ENCODE peak calls at places on chromosomes 11 and 22, in nine cellular contexts. Y, I, G, D, T, A, C, R and K are unnamed samples.

GRCh38 chr11:58024601-58025091 is 965 bp downstream of the OR9Q1 start:
- DNase-seq in Y (no peak), I (peak; percentile 32), G (peak; percentile 68), D (no peak), T (peak; percentile 42), A (no peak), C (peak; percentile 60), R (no peak), K (no peak)

GRCh38 chr11:129319201-129319600 is 56.4 kb upstream of the BARX2 start:
- DNase-seq in Y (no peak), I (no peak), G (no peak), D (no peak), T (no peak), A (no peak), C (no peak), R (no peak), K (no peak)

GRCh38 chr22:33099593-33099992 is 41.4 kb upstream of the SYN3 start:
- DNase-seq in Y (no peak), I (no peak), G (no peak), D (no peak), T (no peak), A (no peak), C (no peak), R (no peak), K (no peak)

GRCh38 chr11:13336246-13336873 is 58.8 kb downstream of the BMAL1 start:
- DNase-seq in Y (no peak), I (no peak), G (no peak), D (no peak), T (peak; percentile 34), A (no peak), C (peak; percentile 47), R (no peak), K (no peak)

GRCh38 chr22:36329217-36330078 is 58.3 kb downstream of the MYH9 start:
- DNase-seq in Y (no peak), I (no peak), G (peak; percentile 81), D (no peak), T (no peak), A (peak; percentile 89), C (peak; percentile 97), R (peak; percentile 47), K (peak; percentile 78)

GRCh38 chr22:19240813-19241592 is 50.5 kb downstream of the CLTCL1 start:
- DNase-seq in Y (no peak), I (no peak), G (no peak), D (no peak), T (no peak), A (no peak), C (no peak), R (no peak), K (no peak)

GRCh38 chr22:40203568-40203967 is 25.8 kb downstream of the TNRC6B start:
- DNase-seq in Y (no peak), I (no peak), G (no peak), D (no peak), T (no peak), A (no peak), C (peak; percentile 38), R (no peak), K (no peak)

GRCh38 chr11:93370260-93370659 is 39.7 kb downstream of the DEUP1 start:
- DNase-seq in Y (no peak), I (no peak), G (no peak), D (no peak), T (no peak), A (no peak), C (no peak), R (no peak), K (no peak)

GRCh38 chr11:2599561-2600189 is 100.1 kb downstream of the KCNQ1OT1 start:
- DNase-seq in Y (no peak), I (no peak), G (peak; percentile 28), D (no peak), T (no peak), A (no peak), C (no peak), R (no peak), K (no peak)

GRCh38 chr22:46673205-46673604 is 53.0 kb downstream of the GRAMD4 start:
- DNase-seq in Y (no peak), I (no peak), G (no peak), D (no peak), T (no peak), A (no peak), C (no peak), R (no peak), K (no peak)

GRCh38 chr22:33844273-33844672 is 76.0 kb downstream of the LARGE1 start:
- DNase-seq in Y (no peak), I (no peak), G (no peak), D (no peak), T (no peak), A (peak; percentile 9), C (no peak), R (no peak), K (no peak)

GRCh38 chr11:2559527-2560311 is 114.9 kb downstream of the KCNQ1 start:
- DNase-seq in Y (no peak), I (no peak), G (peak; percentile 21), D (peak; percentile 40), T (no peak), A (no peak), C (no peak), R (no peak), K (peak; percentile 75)

GRCh38 chr11:107916671-107917241 is 11.5 kb upstream of the RAB39A start:
- DNase-seq in Y (no peak), I (no peak), G (peak; percentile 8), D (no peak), T (no peak), A (peak; percentile 19), C (no peak), R (no peak), K (no peak)

GRCh38 chr11:92453055-92453454 is 228.4 kb downstream of the FAT3 start:
- DNase-seq in Y (no peak), I (no peak), G (no peak), D (no peak), T (no peak), A (no peak), C (peak; percentile 78), R (no peak), K (no peak)

GRCh38 chr22:17570851-17571631 is 7.7 kb downstream of the SLC25A18 start:
- DNase-seq in Y (no peak), I (peak; percentile 68), G (peak; percentile 65), D (peak; percentile 98), T (peak; percentile 81), A (no peak), C (peak; percentile 83), R (peak; percentile 19), K (peak; percentile 29)

GRCh38 chr11:16739326-16739875 is 954 bp downstream of the C11orf58 start:
- DNase-seq in Y (no peak), I (no peak), G (no peak), D (no peak), T (no peak), A (no peak), C (peak; percentile 28), R (no peak), K (no peak)

GRCh38 chr22:26579331-26579886 is 10.5 kb downstream of the TPST2 start:
- DNase-seq in Y (no peak), I (no peak), G (no peak), D (no peak), T (no peak), A (no peak), C (no peak), R (peak; percentile 82), K (peak; percentile 93)

DNA sequence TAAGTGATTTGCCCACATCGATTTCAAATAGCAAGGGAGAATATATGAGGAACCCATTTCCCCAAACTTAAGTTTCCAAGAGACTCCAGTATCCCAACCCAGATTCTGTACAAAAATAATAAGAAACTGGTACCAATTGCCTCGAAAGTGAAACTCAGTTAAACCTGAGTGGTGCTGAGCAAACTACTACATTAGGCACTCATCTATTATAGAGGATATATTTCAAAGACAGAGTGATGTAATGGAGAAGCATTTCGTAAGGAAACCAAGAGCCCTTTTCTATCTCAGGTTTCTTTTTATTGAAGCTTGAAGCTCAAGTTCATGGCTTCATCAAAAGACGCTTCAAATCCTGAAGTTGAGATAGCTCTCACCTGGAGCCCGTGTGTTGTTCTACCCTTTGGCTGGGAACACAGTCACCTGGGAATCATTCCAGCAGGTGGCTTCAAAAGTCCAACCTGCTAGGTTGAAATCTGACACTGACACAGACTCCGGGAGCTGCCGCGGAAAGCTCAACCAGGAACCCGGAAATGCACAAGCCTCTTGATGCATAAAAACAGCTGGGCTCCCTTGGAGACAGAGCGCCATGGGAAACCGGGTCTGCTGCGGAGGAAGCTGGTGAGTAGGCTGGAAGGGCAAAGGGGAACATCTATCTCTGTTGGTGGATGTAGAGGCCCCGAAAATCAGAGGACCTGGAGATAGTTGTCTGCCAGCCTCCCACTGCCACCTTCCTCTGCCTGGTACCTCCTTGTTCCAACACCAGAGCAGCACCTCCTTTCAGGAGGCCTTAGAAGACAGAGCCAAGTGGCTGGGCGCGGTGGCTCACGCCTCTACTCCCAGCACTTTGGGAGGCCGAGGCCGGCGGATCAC is at the start of gene C11orf52:
- DNase-seq in Y (no peak), I (no peak), G (no peak), D (no peak), T (no peak), A (peak; percentile 89), C (peak; percentile 57), R (no peak), K (no peak)
- TF ChIP-seq POLR2A in Y (no peak), I (no peak), G (no peak), D (no peak), T (no peak), A (peak; percentile 54), C (no peak), R (peak; percentile 71), K (no peak)

GRCh38 chr11:63920126-63920869 is 3.3 kb upstream of the RCOR2 start:
- DNase-seq in Y (no peak), I (no peak), G (peak; percentile 76), D (peak; percentile 80), T (peak; percentile 73), A (peak; percentile 60), C (no peak), R (no peak), K (no peak)
- TF ChIP-seq POLR2A in Y (no peak), I (no peak), G (no peak), D (no peak), T (no peak), A (no peak), C (no peak), R (peak; percentile 68), K (no peak)

DNA sequence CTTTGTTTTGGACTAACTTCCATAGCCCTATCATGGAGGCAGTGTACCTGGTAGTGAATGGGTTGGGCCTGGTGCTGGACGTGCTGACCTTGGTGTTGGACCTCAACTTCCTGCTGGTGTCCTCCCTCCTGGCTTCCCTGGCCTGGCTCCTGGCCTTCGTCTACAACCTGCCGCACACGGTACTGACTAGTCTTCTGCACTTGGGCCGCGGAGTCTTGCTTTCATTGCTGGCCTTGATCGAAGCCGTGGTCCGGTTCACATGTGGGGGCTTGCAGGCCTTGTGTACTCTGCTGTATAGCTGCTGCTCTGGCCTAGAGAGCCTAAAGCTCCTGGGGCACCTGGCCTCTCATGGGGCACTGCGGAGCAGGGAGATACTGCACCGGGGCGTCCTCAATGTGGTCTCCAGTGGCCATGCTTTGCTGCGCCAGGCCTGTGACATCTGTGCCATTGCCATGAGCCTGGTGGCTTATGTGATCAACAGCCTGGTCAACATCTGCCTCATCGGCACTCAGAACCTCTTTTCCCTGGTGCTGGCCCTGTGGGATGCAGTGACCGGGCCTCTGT is 846 bp downstream of the RNF26 start:
- DNase-seq in Y (no peak), I (no peak), G (no peak), D (no peak), T (no peak), A (no peak), C (no peak), R (no peak), K (no peak)
- TF ChIP-seq POLR2A in Y (no peak), I (no peak), G (no peak), D (no peak), T (no peak), A (peak; percentile 21), C (no peak), R (no peak), K (no peak)

GRCh38 chr11:64245797-64246623 is 733 bp downstream of the PPP1R14B start:
- DNase-seq in Y (no peak), I (peak; percentile 90), G (peak; percentile 93), D (peak; percentile 86), T (peak; percentile 50), A (peak; percentile 58), C (peak; percentile 91), R (peak; percentile 59), K (peak; percentile 89)
- TF ChIP-seq POLR2A in Y (peak; percentile 53), I (no peak), G (no peak), D (no peak), T (no peak), A (no peak), C (peak; percentile 88), R (peak; percentile 71), K (no peak)